ENCODE peak calls at places on chromosome 19, in ten cellular contexts. D is H9, X is HCT116, H is Karpas-422, M is PC-3, Y is neural progenitor cell, U is GM12878, J is PC-9, V is IMR-90, Q is hepatocyte. B is an unnamed sample.

GRCh38 chr19:14363203-14364097 is 17.8 kb upstream of the ADGRE5 start:
- DNase-seq in D (peak; percentile 92), X (peak; percentile 77), H (no peak), M (peak; percentile 69), Y (peak; percentile 78), U (no peak), J (no peak), V (peak; percentile 42), Q (peak; percentile 69), B (no peak)

GRCh38 chr19:18099623-18099995 is 2.0 kb downstream of the MAST3 start:
- DNase-seq in D (no peak), X (no peak), H (no peak), M (no peak), Y (no peak), U (no peak), J (peak; percentile 32), V (no peak), Q (no peak), B (no peak)

GRCh38 chr19:44823373-44823698 is 14.4 kb downstream of the BCAM start:
- DNase-seq in D (no peak), X (no peak), H (no peak), M (no peak), Y (no peak), U (no peak), J (no peak), V (no peak), Q (no peak), B (no peak)

GRCh38 chr19:15138427-15138826 is 31.2 kb downstream of the SYDE1 start:
- DNase-seq in D (no peak), X (no peak), H (peak; percentile 1), M (peak; percentile 57), Y (no peak), U (no peak), J (no peak), V (peak; percentile 58), Q (no peak), B (no peak)

GRCh38 chr19:28472111-28472510 is 740.8 kb downstream of the UQCRFS1 start:
- DNase-seq in D (no peak), X (no peak), H (no peak), M (no peak), Y (no peak), U (no peak), J (no peak), V (no peak), Q (no peak), B (no peak)

GRCh38 chr19:3636962-3637361 is 10.4 kb upstream of the CACTIN start:
- DNase-seq in D (no peak), X (no peak), H (no peak), M (no peak), Y (no peak), U (no peak), J (no peak), V (no peak), Q (no peak), B (no peak)

GRCh38 chr19:32018014-32018413 is 327.4 kb upstream of the ZNF507 start:
- DNase-seq in D (no peak), X (no peak), H (no peak), M (no peak), Y (no peak), U (no peak), J (no peak), V (no peak), Q (peak; percentile 49), B (no peak)

GRCh38 chr19:38310279-38310670 is 5.5 kb downstream of the YIF1B start:
- DNase-seq in D (no peak), X (no peak), H (no peak), M (no peak), Y (no peak), U (no peak), J (no peak), V (no peak), Q (no peak), B (no peak)

GRCh38 chr19:35081201-35081600 is 34.4 kb upstream of the FXYD3 start:
- DNase-seq in D (no peak), X (no peak), H (no peak), M (no peak), Y (no peak), U (no peak), J (no peak), V (no peak), Q (no peak), B (no peak)

GRCh38 chr19:39963860-39964259 is 7.1 kb upstream of the PSMC4 start:
- DNase-seq in D (no peak), X (no peak), H (no peak), M (no peak), Y (no peak), U (no peak), J (no peak), V (no peak), Q (no peak), B (no peak)

GRCh38 chr19:52170863-52171320 is 529 bp downstream of the ZNF836 start:
- DNase-seq in D (peak; percentile 46), X (no peak), H (no peak), M (no peak), Y (peak; percentile 57), U (no peak), J (no peak), V (no peak), Q (peak; percentile 31), B (no peak)

GRCh38 chr19:53546766-53547541 is 9.0 kb downstream of the ZNF331 start:
- DNase-seq in D (no peak), X (no peak), H (no peak), M (no peak), Y (no peak), U (no peak), J (no peak), V (no peak), Q (no peak), B (no peak)

DNA sequence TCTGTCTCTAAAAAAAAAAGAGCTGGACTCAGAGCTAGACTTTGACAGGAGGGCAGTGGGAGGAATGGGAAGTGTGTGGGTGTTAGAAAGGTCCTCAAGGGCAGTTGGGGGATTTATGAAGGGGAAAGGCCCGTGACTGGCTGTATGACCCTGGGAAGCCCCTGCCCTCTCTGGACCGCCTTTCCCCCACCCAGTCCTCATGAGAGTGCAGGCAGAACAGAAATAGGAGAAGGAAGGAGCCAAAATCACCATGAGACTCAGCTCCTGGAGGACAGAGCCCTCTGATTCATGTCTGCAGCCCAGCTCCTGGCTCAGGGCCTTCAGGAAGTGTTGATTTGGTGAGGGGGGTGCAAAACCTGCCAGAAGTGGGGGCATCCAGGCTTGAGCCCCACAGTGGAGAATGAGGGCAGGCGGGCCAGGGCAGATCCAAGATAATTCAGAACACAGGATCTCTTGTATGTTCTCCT is 8.7 kb upstream of the SMG9 start:
- DNase-seq in D (no peak), X (no peak), H (no peak), M (no peak), Y (no peak), U (no peak), J (no peak), V (peak; percentile 45), Q (no peak), B (no peak)
- H3K4me2 ChIP-seq in D (no peak overlapping the region), X (peak overlapping the region; percentile 74), H (no peak overlapping the region), M (no peak overlapping the region), Y (no peak overlapping the region), U (peak overlapping the region; percentile 86), J (no peak overlapping the region), V (no peak overlapping the region), Q (no peak overlapping the region), B (no peak overlapping the region)

GRCh38 chr19:50835103-50835784 is 1.9 kb upstream of the KLK15 start:
- DNase-seq in D (no peak), X (no peak), H (no peak), M (no peak), Y (no peak), U (no peak), J (no peak), V (no peak), Q (peak; percentile 30), B (no peak)

GRCh38 chr19:50836543-50837195 is 3.3 kb upstream of the KLK15 start:
- DNase-seq in D (no peak), X (no peak), H (no peak), M (no peak), Y (no peak), U (no peak), J (no peak), V (no peak), Q (no peak), B (no peak)

GRCh38 chr19:50837300-50837699 is 3.9 kb upstream of the KLK15 start:
- DNase-seq in D (no peak), X (no peak), H (no peak), M (no peak), Y (no peak), U (no peak), J (no peak), V (no peak), Q (no peak), B (no peak)

GRCh38 chr19:50833802-50834167 is 411 bp upstream of the KLK15 start:
- DNase-seq in D (no peak), X (no peak), H (no peak), M (no peak), Y (no peak), U (no peak), J (no peak), V (no peak), Q (no peak), B (no peak)

DNA sequence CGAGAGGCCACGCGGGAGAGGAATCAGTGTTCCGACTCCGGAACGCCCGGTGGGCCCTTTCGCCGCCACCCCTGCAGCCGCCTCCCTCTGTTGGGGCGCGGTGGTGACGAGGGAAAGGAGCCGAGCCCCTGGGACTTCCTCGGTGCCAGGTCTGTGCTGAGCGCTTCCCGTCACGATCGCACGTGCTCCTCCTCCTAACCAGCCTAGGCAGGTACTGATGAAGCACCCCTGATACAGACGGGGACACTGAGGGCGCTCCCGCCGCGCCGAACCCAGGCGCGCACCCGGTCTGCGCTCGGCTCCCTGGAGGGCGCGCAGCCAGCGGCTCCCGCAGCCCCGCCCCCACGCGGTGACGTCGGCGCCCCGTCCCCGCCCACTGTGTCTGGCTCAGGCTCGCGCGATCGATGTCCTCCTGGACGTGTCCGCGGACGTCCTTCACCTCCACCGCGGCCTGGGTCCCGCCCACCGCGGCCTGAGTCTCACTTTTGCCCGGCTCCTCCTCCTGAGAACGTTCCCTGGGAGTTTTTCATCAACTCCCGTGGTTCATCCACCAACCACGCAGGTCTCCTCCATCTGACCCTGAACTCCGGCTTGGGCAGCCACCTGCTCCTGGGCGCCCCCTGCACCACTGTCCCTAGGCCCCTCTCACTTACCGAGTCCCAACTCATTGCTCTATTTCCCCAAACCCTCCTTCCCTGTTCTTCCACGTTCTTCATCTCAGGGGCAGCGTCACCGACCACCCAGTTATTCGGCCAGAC is 2.6 kb upstream of the KLK15 start:
- DNase-seq in D (peak; percentile 81), X (peak; percentile 57), H (peak; percentile 84), M (peak; percentile 62), Y (peak; percentile 79), U (peak; percentile 26), J (peak; percentile 67), V (peak; percentile 45), Q (peak; percentile 91), B (peak; percentile 32)
- H3K4me2 ChIP-seq in D (peak overlapping the region; percentile 67), X (peak overlapping the region; percentile 66), H (peak overlapping the region; percentile 65), M (peak overlapping the region; percentile 73), Y (peak overlapping the region; percentile 82), U (peak overlapping the region; percentile 97), J (peak overlapping the region; percentile 90), V (peak overlapping the region; percentile 91), Q (peak overlapping the region; percentile 96), B (peak overlapping the region; percentile 73)

GRCh38 chr19:49565261-49565660 is 15.1 kb downstream of the NOSIP start:
- DNase-seq in D (no peak), X (no peak), H (peak; percentile 44), M (no peak), Y (no peak), U (no peak), J (peak; percentile 3), V (no peak), Q (peak; percentile 65), B (no peak)
- H3K4me2 ChIP-seq in D (no peak overlapping the region), X (no peak overlapping the region), H (no peak overlapping the region), M (no peak overlapping the region), Y (no peak overlapping the region), U (no peak overlapping the region), J (no peak overlapping the region), V (no peak overlapping the region), Q (no peak overlapping the region), B (no peak overlapping the region)

GRCh38 chr19:58468216-58468839 is 1.4 kb downstream of the ZNF324 start:
- DNase-seq in D (no peak), X (no peak), H (no peak), M (peak; percentile 38), Y (no peak), U (no peak), J (no peak), V (peak; percentile 9), Q (no peak), B (no peak)
- H3K4me2 ChIP-seq in D (no peak overlapping the region), X (peak overlapping the region; percentile 70), H (peak overlapping the region; percentile 83), M (peak overlapping the region; percentile 93), Y (peak overlapping the region; percentile 79), U (peak overlapping the region; percentile 32), J (peak overlapping the region; percentile 84), V (no peak overlapping the region), Q (peak overlapping the region; percentile 86), B (peak overlapping the region; percentile 16)

B was measured in MM.1S.